ENCODE peak calls at places on chromosomes 12 and 14, in eight cellular contexts. L is HepG2, S is GM12878, O is suprapubic skin, M is HCT116, J is SK-N-SH, G is spleen, V is GM23338. R is an unnamed sample.

GRCh38 chr14:30191639-30192279 is 264.1 kb upstream of the PRKD1 start:
- DNase-seq in L (no peak), S (no peak), O (no peak), M (no peak), J (no peak), G (no peak), V (no peak), R (no peak)

GRCh38 chr12:27436768-27437167 is 9.8 kb upstream of the SMCO2 start:
- DNase-seq in L (no peak), S (no peak), O (no peak), M (no peak), J (no peak), G (no peak), V (no peak), R (no peak)

GRCh38 chr12:124740691-124741137 is 123.0 kb downstream of the SCARB1 start:
- DNase-seq in L (peak; percentile 71), S (no peak), O (no peak), M (peak; percentile 78), J (no peak), G (no peak), V (no peak), R (no peak)

GRCh38 chr14:92556255-92556741 is 42.7 kb downstream of the RIN3 start:
- DNase-seq in L (no peak), S (no peak), O (no peak), M (no peak), J (no peak), G (no peak), V (no peak), R (no peak)

GRCh38 chr12:101127521-101128219 is 82.4 kb downstream of the SLC5A8 start:
- DNase-seq in L (no peak), S (no peak), O (no peak), M (no peak), J (no peak), G (no peak), V (no peak), R (no peak)

GRCh38 chr14:103361868-103362267 is 23.3 kb upstream of the MARK3 start:
- DNase-seq in L (peak; percentile 80), S (no peak), O (no peak), M (peak; percentile 63), J (no peak), G (no peak), V (no peak), R (no peak)

GRCh38 chr14:50800032-50800431 is 30.9 kb downstream of the NIN start:
- DNase-seq in L (no peak), S (no peak), O (no peak), M (no peak), J (no peak), G (no peak), V (no peak), R (no peak)

GRCh38 chr12:27785882-27786570 is 6.0 kb upstream of the MANSC4 start:
- DNase-seq in L (no peak), S (no peak), O (no peak), M (no peak), J (no peak), G (no peak), V (no peak), R (no peak)

GRCh38 chr14:46054526-46054925 is 597.1 kb downstream of the RPL10L start:
- DNase-seq in L (no peak), S (no peak), O (no peak), M (no peak), J (no peak), G (no peak), V (no peak), R (no peak)

GRCh38 chr14:103696466-103697071 is 18.7 kb downstream of the XRCC3 start:
- DNase-seq in L (no peak), S (no peak), O (peak; percentile 74), M (no peak), J (no peak), G (peak; percentile 74), V (no peak), R (no peak)

GRCh38 chr14:23185046-23185445 is 1.6 kb upstream of the SLC7A8 start:
- DNase-seq in L (no peak), S (no peak), O (no peak), M (no peak), J (no peak), G (no peak), V (no peak), R (no peak)

GRCh38 chr12:122421263-122421814 is 1.1 kb downstream of the CLIP1 start:
- DNase-seq in L (peak; percentile 82), S (no peak), O (peak; percentile 80), M (no peak), J (peak; percentile 66), G (peak; percentile 72), V (no peak), R (no peak)

GRCh38 chr12:64674367-64674922 is 64.2 kb downstream of the RASSF3 start:
- DNase-seq in L (no peak), S (no peak), O (no peak), M (no peak), J (no peak), G (peak; percentile 83), V (no peak), R (no peak)

GRCh38 chr12:64672925-64673409 is 62.7 kb downstream of the RASSF3 start:
- DNase-seq in L (peak; percentile 76), S (no peak), O (no peak), M (peak; percentile 56), J (peak; percentile 69), G (no peak), V (no peak), R (no peak)

GRCh38 chr12:64673490-64674169 is 63.3 kb downstream of the RASSF3 start:
- DNase-seq in L (peak; percentile 32), S (no peak), O (no peak), M (no peak), J (peak; percentile 37), G (no peak), V (no peak), R (no peak)

GRCh38 chr12:64678248-64678647 is 68.0 kb downstream of the RASSF3 start:
- DNase-seq in L (no peak), S (no peak), O (no peak), M (no peak), J (no peak), G (no peak), V (no peak), R (no peak)

GRCh38 chr12:64675795-64676194 is 65.5 kb downstream of the RASSF3 start:
- DNase-seq in L (no peak), S (no peak), O (no peak), M (no peak), J (peak; percentile 47), G (no peak), V (no peak), R (no peak)
- TF ChIP-seq POLR2AphosphoS5 in L (no peak), S (no peak), O (no peak), M (no peak), J (no peak), G (peak; percentile 55), V (no peak), R (no peak)

GRCh38 chr12:117699575-117699974 is 269.2 kb downstream of the KSR2 start:
- DNase-seq in L (no peak), S (no peak), O (no peak), M (no peak), J (no peak), G (no peak), V (no peak), R (no peak)
- TF ChIP-seq POLR2AphosphoS5 in L (no peak), S (no peak), O (no peak), M (no peak), J (no peak), G (no peak), V (no peak), R (no peak)

GRCh38 chr12:43835656-43836454 is at the start of gene TMEM117:
- DNase-seq in L (peak; percentile 25), S (no peak), O (peak; percentile 88), M (no peak), J (peak; percentile 86), G (peak; percentile 95), V (peak; percentile 81), R (peak; percentile 59)
- TF ChIP-seq POLR2AphosphoS5 in L (no peak), S (no peak), O (no peak), M (peak; percentile 37), J (no peak), G (peak; percentile 22), V (no peak), R (peak; percentile 34)

DNA sequence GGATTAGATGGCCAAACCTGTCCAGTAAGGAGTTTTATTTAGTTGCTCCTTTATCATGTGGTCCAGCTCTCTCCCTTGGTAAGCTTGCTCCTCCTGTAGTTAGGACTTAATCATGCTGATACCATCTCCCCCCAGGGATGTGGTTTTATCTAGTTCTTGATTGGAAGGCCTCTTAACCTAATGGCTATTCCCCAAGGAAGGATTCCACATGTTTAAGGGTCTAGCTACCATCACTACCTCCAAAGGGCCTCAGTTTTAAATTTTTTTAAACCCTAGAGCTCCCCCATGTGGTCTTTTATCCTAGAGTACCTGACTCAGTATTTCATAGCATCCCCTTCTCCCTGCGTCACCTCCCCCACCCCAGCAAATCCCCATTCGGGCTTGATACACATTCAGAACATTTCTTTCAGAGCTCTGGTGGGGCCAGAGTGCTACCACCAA is 22.5 kb downstream of the MAP3K12 start:
- DNase-seq in L (no peak), S (no peak), O (no peak), M (no peak), J (peak; percentile 67), G (no peak), V (peak; percentile 82), R (no peak)
- TF ChIP-seq POLR2AphosphoS5 in L (no peak), S (peak; percentile 36), O (no peak), M (no peak), J (no peak), G (peak; percentile 19), V (no peak), R (peak; percentile 62)

DNA sequence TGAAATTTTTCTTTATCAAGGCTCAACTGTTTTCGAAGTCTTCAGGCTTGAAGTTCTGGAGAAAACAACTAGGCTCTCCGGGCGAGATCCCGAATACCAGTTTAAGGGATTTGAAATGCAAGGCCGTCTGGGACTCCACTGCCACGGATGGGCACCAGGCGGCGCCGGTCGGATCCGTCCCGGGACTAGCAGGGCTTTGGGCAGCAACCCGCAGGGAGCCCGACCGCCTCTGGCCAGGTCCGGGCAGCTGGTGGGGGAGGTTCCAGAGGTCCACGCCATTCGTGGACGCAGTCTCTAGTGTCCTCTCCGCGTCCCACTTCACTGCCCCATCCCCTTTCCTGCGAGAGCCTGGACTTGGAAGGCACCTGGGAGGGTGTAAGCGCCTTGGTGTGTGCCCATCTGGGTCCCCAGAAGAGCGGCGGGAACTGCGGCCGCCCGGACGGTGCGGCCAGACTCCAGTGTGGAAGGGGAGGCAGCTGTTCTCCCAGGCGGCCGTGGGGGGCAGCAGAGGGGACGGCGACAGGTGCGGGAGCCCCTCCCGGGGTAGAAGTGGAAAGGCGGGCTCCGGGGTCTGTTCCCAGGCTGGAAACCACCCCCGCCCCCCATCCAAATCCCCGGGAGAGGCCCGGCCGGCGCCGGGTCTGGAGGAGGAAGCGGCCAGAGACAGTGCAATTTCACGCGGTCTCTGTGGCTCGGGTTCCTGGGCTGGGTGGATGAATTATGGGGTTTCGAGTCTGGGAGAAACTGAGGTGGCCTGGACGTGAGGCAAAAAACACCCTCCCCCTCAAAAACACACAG is 835 bp upstream of the ERBB3 start:
- DNase-seq in L (peak; percentile 81), S (no peak), O (peak; percentile 94), M (peak; percentile 83), J (peak; percentile 94), G (peak; percentile 89), V (peak; percentile 96), R (peak; percentile 81)
- TF ChIP-seq POLR2AphosphoS5 in L (peak; percentile 73), S (no peak), O (no peak), M (peak; percentile 47), J (no peak), G (peak; percentile 8), V (peak; percentile 67), R (no peak)

GRCh38 chr14:21090194-21090939 is 8.1 kb downstream of the ZNF219 start:
- DNase-seq in L (no peak), S (no peak), O (no peak), M (no peak), J (peak; percentile 87), G (peak; percentile 87), V (peak; percentile 87), R (no peak)
- TF ChIP-seq POLR2AphosphoS5 in L (peak; percentile 52), S (no peak), O (no peak), M (no peak), J (no peak), G (peak; percentile 41), V (peak; percentile 18), R (no peak)

R was measured in GM12892.